ENCODE peak calls at places on chromosomes 5 and 9, in seven cellular contexts. One of them, this sample, is unnamed. For H3K4me1, the result is how much of the 10 kb centered on the place peaks cover.

GRCh38 chr9:130939405-130939941 is 426 bp upstream of the FIBCD1 start:
- DNase-seq in HCT116: no peak
- DNase-seq in IMR-90: peak
- DNase-seq in stomach: no peak
- DNase-seq in Peyer's patch: no peak
- DNase-seq in esophagus squamous epithelium: no peak
- DNase-seq in tibial nerve: no peak
- DNase-seq in this sample: no peak

GRCh38 chr9:93138171-93138764 is 4.2 kb upstream of the NINJ1 start:
- DNase-seq in HCT116: no peak
- DNase-seq in IMR-90: no peak
- DNase-seq in stomach: no peak
- DNase-seq in Peyer's patch: no peak
- DNase-seq in esophagus squamous epithelium: no peak
- DNase-seq in tibial nerve: no peak
- DNase-seq in this sample: no peak

GRCh38 chr5:82512025-82512424 is 233.9 kb upstream of the RPS23 start:
- DNase-seq in HCT116: no peak
- DNase-seq in IMR-90: no peak
- DNase-seq in stomach: no peak
- DNase-seq in Peyer's patch: no peak
- DNase-seq in esophagus squamous epithelium: no peak
- DNase-seq in tibial nerve: no peak
- DNase-seq in this sample: no peak

GRCh38 chr5:114729986-114730385 is 368.1 kb downstream of the KCNN2 start:
- DNase-seq in HCT116: no peak
- DNase-seq in IMR-90: no peak
- DNase-seq in stomach: no peak
- DNase-seq in Peyer's patch: no peak
- DNase-seq in esophagus squamous epithelium: no peak
- DNase-seq in tibial nerve: no peak
- DNase-seq in this sample: no peak

GRCh38 chr5:158364367-158364766 is 505.4 kb upstream of the CLINT1 start:
- DNase-seq in HCT116: no peak
- DNase-seq in IMR-90: no peak
- DNase-seq in stomach: no peak
- DNase-seq in Peyer's patch: no peak
- DNase-seq in esophagus squamous epithelium: no peak
- DNase-seq in tibial nerve: no peak
- DNase-seq in this sample: no peak

GRCh38 chr5:51181495-51181894 is 201.8 kb upstream of the ISL1 start:
- DNase-seq in HCT116: no peak
- DNase-seq in IMR-90: no peak
- DNase-seq in stomach: no peak
- DNase-seq in Peyer's patch: no peak
- DNase-seq in esophagus squamous epithelium: no peak
- DNase-seq in tibial nerve: no peak
- DNase-seq in this sample: no peak

GRCh38 chr9:121568541-121569265 is 69.1 kb upstream of the GGTA1 start:
- DNase-seq in HCT116: no peak
- DNase-seq in IMR-90: peak
- DNase-seq in stomach: no peak
- DNase-seq in Peyer's patch: no peak
- DNase-seq in esophagus squamous epithelium: no peak
- DNase-seq in tibial nerve: no peak
- DNase-seq in this sample: peak

GRCh38 chr5:133610489-133611356 is 1.6 kb downstream of the FSTL4 start:
- DNase-seq in HCT116: no peak
- DNase-seq in IMR-90: no peak
- DNase-seq in stomach: peak
- DNase-seq in Peyer's patch: peak
- DNase-seq in esophagus squamous epithelium: no peak
- DNase-seq in tibial nerve: peak
- DNase-seq in this sample: peak

GRCh38 chr5:55036477-55036876 is 12.4 kb downstream of the GZMK start:
- DNase-seq in HCT116: no peak
- DNase-seq in IMR-90: peak
- DNase-seq in stomach: no peak
- DNase-seq in Peyer's patch: no peak
- DNase-seq in esophagus squamous epithelium: no peak
- DNase-seq in tibial nerve: no peak
- DNase-seq in this sample: no peak

GRCh38 chr9:121735065-121735791 is 83.8 kb downstream of the DAB2IP start:
- DNase-seq in HCT116: no peak
- DNase-seq in IMR-90: peak
- DNase-seq in stomach: no peak
- DNase-seq in Peyer's patch: no peak
- DNase-seq in esophagus squamous epithelium: no peak
- DNase-seq in tibial nerve: no peak
- DNase-seq in this sample: no peak

GRCh38 chr9:118643118-118643517 is 726.1 kb downstream of the BRINP1 start:
- DNase-seq in HCT116: no peak
- DNase-seq in IMR-90: no peak
- DNase-seq in stomach: no peak
- DNase-seq in Peyer's patch: no peak
- DNase-seq in esophagus squamous epithelium: no peak
- DNase-seq in tibial nerve: no peak
- DNase-seq in this sample: no peak

GRCh38 chr9:128438343-128439109 is 17.3 kb upstream of the ODF2 start:
- DNase-seq in HCT116: no peak
- DNase-seq in IMR-90: peak
- DNase-seq in stomach: peak
- DNase-seq in Peyer's patch: peak
- DNase-seq in esophagus squamous epithelium: no peak
- DNase-seq in tibial nerve: peak
- DNase-seq in this sample: peak

GRCh38 chr5:71924980-71925379 is 182.3 kb upstream of the MAP1B start:
- DNase-seq in HCT116: no peak
- DNase-seq in IMR-90: peak
- DNase-seq in stomach: no peak
- DNase-seq in Peyer's patch: no peak
- DNase-seq in esophagus squamous epithelium: no peak
- DNase-seq in tibial nerve: no peak
- DNase-seq in this sample: no peak

GRCh38 chr5:33379757-33380156 is 61.0 kb upstream of the TARS1 start:
- DNase-seq in HCT116: peak
- DNase-seq in IMR-90: peak
- DNase-seq in stomach: no peak
- DNase-seq in Peyer's patch: no peak
- DNase-seq in esophagus squamous epithelium: no peak
- DNase-seq in tibial nerve: no peak
- DNase-seq in this sample: no peak

GRCh38 chr5:149902177-149902576 is 42.4 kb downstream of the PDE6A start:
- DNase-seq in HCT116: no peak
- DNase-seq in IMR-90: no peak
- DNase-seq in stomach: no peak
- DNase-seq in Peyer's patch: no peak
- DNase-seq in esophagus squamous epithelium: no peak
- DNase-seq in tibial nerve: no peak
- DNase-seq in this sample: no peak

GRCh38 chr5:119255571-119256356 is 100.1 kb upstream of the TNFAIP8 start:
- DNase-seq in HCT116: peak
- DNase-seq in IMR-90: peak
- DNase-seq in stomach: no peak
- DNase-seq in Peyer's patch: peak
- DNase-seq in esophagus squamous epithelium: no peak
- DNase-seq in tibial nerve: no peak
- DNase-seq in this sample: no peak

GRCh38 chr9:385818-386398 is 171.2 kb downstream of the DOCK8 start:
- DNase-seq in HCT116: peak
- DNase-seq in IMR-90: peak
- DNase-seq in stomach: peak
- DNase-seq in Peyer's patch: no peak
- DNase-seq in esophagus squamous epithelium: no peak
- DNase-seq in tibial nerve: no peak
- DNase-seq in this sample: peak

GRCh38 chr9:36436909-36437308 is 36.8 kb upstream of the RNF38 start:
- DNase-seq in HCT116: no peak
- DNase-seq in IMR-90: peak
- DNase-seq in stomach: no peak
- DNase-seq in Peyer's patch: no peak
- DNase-seq in esophagus squamous epithelium: no peak
- DNase-seq in tibial nerve: no peak
- DNase-seq in this sample: peak

GRCh38 chr5:113140837-113141661 is 164.5 kb downstream of the DCP2 start:
- DNase-seq in HCT116: no peak
- DNase-seq in IMR-90: peak
- DNase-seq in stomach: no peak
- DNase-seq in Peyer's patch: no peak
- DNase-seq in esophagus squamous epithelium: no peak
- DNase-seq in tibial nerve: peak
- DNase-seq in this sample: no peak

GRCh38 chr5:35223777-35224395 is 6.4 kb downstream of the PRLR start:
- DNase-seq in HCT116: no peak
- DNase-seq in IMR-90: no peak
- DNase-seq in stomach: no peak
- DNase-seq in Peyer's patch: no peak
- DNase-seq in esophagus squamous epithelium: no peak
- DNase-seq in tibial nerve: no peak
- DNase-seq in this sample: no peak

GRCh38 chr9:137757613-137758029 is 120.0 kb upstream of the CACNA1B start:
- DNase-seq in HCT116: peak
- DNase-seq in IMR-90: peak
- DNase-seq in stomach: no peak
- DNase-seq in Peyer's patch: no peak
- DNase-seq in esophagus squamous epithelium: no peak
- DNase-seq in tibial nerve: no peak
- DNase-seq in this sample: no peak

GRCh38 chr5:68554566-68555279 is 339.2 kb downstream of the PIK3R1 start:
- DNase-seq in HCT116: peak
- DNase-seq in IMR-90: peak
- DNase-seq in stomach: peak
- DNase-seq in Peyer's patch: no peak
- DNase-seq in esophagus squamous epithelium: no peak
- DNase-seq in tibial nerve: peak
- DNase-seq in this sample: peak

GRCh38 chr9:107635137-107635802 is 145.7 kb upstream of the KLF4 start:
- DNase-seq in HCT116: no peak
- DNase-seq in IMR-90: peak
- DNase-seq in stomach: no peak
- DNase-seq in Peyer's patch: no peak
- DNase-seq in esophagus squamous epithelium: no peak
- DNase-seq in tibial nerve: no peak
- DNase-seq in this sample: no peak

GRCh38 chr9:98727428-98727827 is 18.7 kb upstream of the GABBR2 start:
- DNase-seq in HCT116: no peak
- DNase-seq in IMR-90: no peak
- DNase-seq in stomach: no peak
- DNase-seq in Peyer's patch: no peak
- DNase-seq in esophagus squamous epithelium: no peak
- DNase-seq in tibial nerve: no peak
- DNase-seq in this sample: no peak

GRCh38 chr9:91954841-91955471 is 4.9 kb upstream of the ROR2 start:
- DNase-seq in HCT116: peak
- DNase-seq in IMR-90: peak
- DNase-seq in stomach: peak
- DNase-seq in Peyer's patch: no peak
- DNase-seq in esophagus squamous epithelium: no peak
- DNase-seq in tibial nerve: no peak
- DNase-seq in this sample: no peak

GRCh38 chr9:12764150-12764549 is 10.7 kb upstream of the LURAP1L start:
- DNase-seq in HCT116: no peak
- DNase-seq in IMR-90: peak
- DNase-seq in stomach: no peak
- DNase-seq in Peyer's patch: no peak
- DNase-seq in esophagus squamous epithelium: no peak
- DNase-seq in tibial nerve: no peak
- DNase-seq in this sample: no peak

GRCh38 chr9:73151653-73152382 is at the start of gene ANXA1:
- DNase-seq in HCT116: peak
- DNase-seq in IMR-90: peak
- DNase-seq in stomach: no peak
- DNase-seq in Peyer's patch: no peak
- DNase-seq in esophagus squamous epithelium: no peak
- DNase-seq in tibial nerve: no peak
- DNase-seq in this sample: no peak
- TF ChIP-seq POLR2A in HCT116: peak
- TF ChIP-seq POLR2A in IMR-90: peak
- TF ChIP-seq POLR2A in stomach: no peak
- TF ChIP-seq POLR2A in Peyer's patch: peak
- TF ChIP-seq POLR2A in esophagus squamous epithelium: no peak
- TF ChIP-seq POLR2A in tibial nerve: peak
- TF ChIP-seq POLR2A in this sample: peak

DNA sequence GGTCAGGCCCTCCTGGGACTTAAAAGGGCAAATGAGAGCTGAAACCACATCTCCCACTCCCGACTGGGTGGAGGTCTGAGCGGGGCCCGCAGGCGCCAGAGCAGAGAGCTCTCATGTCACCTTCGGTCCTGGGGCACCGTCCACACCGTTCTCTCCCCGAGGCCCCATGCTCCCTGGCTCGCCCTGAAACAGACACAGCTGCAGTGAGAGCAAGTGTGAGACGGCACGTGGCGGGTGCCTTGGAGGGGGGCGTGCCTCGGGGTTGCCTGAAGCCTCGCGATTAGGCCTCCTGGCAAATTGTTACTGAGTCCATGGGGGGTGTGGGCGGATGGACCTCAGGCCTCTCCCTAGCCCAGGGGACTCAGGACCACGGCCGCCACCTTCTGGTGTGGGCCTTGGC is 24.1 kb upstream of the PHYKPL start:
- DNase-seq in HCT116: no peak
- DNase-seq in IMR-90: no peak
- DNase-seq in stomach: no peak
- DNase-seq in Peyer's patch: no peak
- DNase-seq in esophagus squamous epithelium: no peak
- DNase-seq in tibial nerve: no peak
- DNase-seq in this sample: no peak
- H3K4me1 ChIP-seq in HCT116: under half
- H3K4me1 ChIP-seq in IMR-90: under half
- H3K4me1 ChIP-seq in stomach: under half
- H3K4me1 ChIP-seq in Peyer's patch: under half
- H3K4me1 ChIP-seq in esophagus squamous epithelium: under half
- H3K4me1 ChIP-seq in tibial nerve: under half
- H3K4me1 ChIP-seq in this sample: under half

GRCh38 chr5:162911873-162912272 is 525.5 kb upstream of the CCNG1 start:
- DNase-seq in HCT116: no peak
- DNase-seq in IMR-90: no peak
- DNase-seq in stomach: no peak
- DNase-seq in Peyer's patch: no peak
- DNase-seq in esophagus squamous epithelium: no peak
- DNase-seq in tibial nerve: no peak
- DNase-seq in this sample: no peak
- TF ChIP-seq POLR2A in HCT116: no peak
- TF ChIP-seq POLR2A in IMR-90: no peak
- TF ChIP-seq POLR2A in stomach: no peak
- TF ChIP-seq POLR2A in Peyer's patch: no peak
- TF ChIP-seq POLR2A in esophagus squamous epithelium: no peak
- TF ChIP-seq POLR2A in tibial nerve: no peak
- TF ChIP-seq POLR2A in this sample: no peak

DNA sequence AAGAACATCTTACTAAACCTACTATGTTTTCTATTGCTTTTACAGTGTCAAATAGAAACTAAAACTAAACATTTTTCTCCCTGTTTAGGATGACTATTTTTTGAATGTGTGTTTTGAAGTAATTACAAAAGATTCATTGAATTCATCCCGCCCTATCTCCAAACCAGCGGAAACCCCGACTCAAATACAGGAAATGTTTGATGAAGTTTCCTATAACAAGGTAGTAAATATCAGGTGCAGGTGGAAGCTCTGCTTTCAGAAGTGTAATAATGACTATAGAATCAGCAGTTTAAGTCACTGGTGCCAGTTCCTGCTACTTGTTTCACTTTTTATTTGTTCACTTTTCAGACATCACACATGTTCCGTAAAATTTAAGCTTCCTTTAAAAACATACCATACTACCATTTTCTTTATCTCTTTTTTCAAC is 20.0 kb downstream of the ERAP2 start:
- DNase-seq in HCT116: no peak
- DNase-seq in IMR-90: no peak
- DNase-seq in stomach: no peak
- DNase-seq in Peyer's patch: no peak
- DNase-seq in esophagus squamous epithelium: no peak
- DNase-seq in tibial nerve: no peak
- DNase-seq in this sample: no peak
- H3K4me1 ChIP-seq in HCT116: under half
- H3K4me1 ChIP-seq in IMR-90: under half
- H3K4me1 ChIP-seq in stomach: under half
- H3K4me1 ChIP-seq in Peyer's patch: under half
- H3K4me1 ChIP-seq in esophagus squamous epithelium: under half
- H3K4me1 ChIP-seq in tibial nerve: under half
- H3K4me1 ChIP-seq in this sample: under half